ENCODE peak calls at places on chromosomes 11 and 22, in ten cellular contexts. E, H, V, U, D, R, Q, C, F and K are unnamed samples.

GRCh38 chr11:126544311-126545056 is 189.0 kb downstream of the ST3GAL4 start:
- DNase-seq in E (peak), H (no peak), V (no peak), U (no peak), D (no peak), R (no peak), Q (no peak), C (peak), F (no peak), K (peak)

GRCh38 chr11:120574881-120575280 is 63.3 kb downstream of the GRIK4 start:
- DNase-seq in E (no peak), H (no peak), V (no peak), U (peak), D (no peak), R (no peak), Q (no peak), C (peak), F (no peak), K (no peak)

GRCh38 chr22:23754220-23754919 is at the start of gene VPREB3:
- DNase-seq in E (no peak), H (no peak), V (no peak), U (no peak), D (no peak), R (no peak), Q (no peak), C (no peak), F (no peak), K (no peak)

GRCh38 chr11:117752721-117753237 is 44.2 kb downstream of the DSCAML1 start:
- DNase-seq in E (no peak), H (no peak), V (no peak), U (no peak), D (no peak), R (no peak), Q (no peak), C (peak), F (no peak), K (no peak)

GRCh38 chr22:49688516-49689254 is 139.0 kb downstream of the BRD1 start:
- DNase-seq in E (no peak), H (no peak), V (no peak), U (no peak), D (no peak), R (no peak), Q (no peak), C (no peak), F (no peak), K (no peak)

GRCh38 chr11:44398266-44399045 is 88.5 kb upstream of the ALX4 start:
- DNase-seq in E (no peak), H (no peak), V (peak), U (no peak), D (no peak), R (no peak), Q (no peak), C (no peak), F (no peak), K (no peak)

GRCh38 chr22:43643362-43643761 is 168.7 kb downstream of the EFCAB6 start:
- DNase-seq in E (no peak), H (no peak), V (no peak), U (no peak), D (no peak), R (no peak), Q (no peak), C (no peak), F (no peak), K (no peak)

GRCh38 chr11:10878408-10879214 is 20.8 kb upstream of the ZBED5 start:
- DNase-seq in E (peak), H (no peak), V (no peak), U (no peak), D (no peak), R (no peak), Q (peak), C (no peak), F (peak), K (peak)

GRCh38 chr22:35418726-35419125 is 18.8 kb downstream of the MCM5 start:
- DNase-seq in E (no peak), H (no peak), V (no peak), U (no peak), D (no peak), R (no peak), Q (no peak), C (no peak), F (no peak), K (no peak)

GRCh38 chr11:93017821-93018690 is 48.6 kb downstream of the MTNR1B start:
- DNase-seq in E (no peak), H (no peak), V (no peak), U (no peak), D (no peak), R (no peak), Q (no peak), C (no peak), F (no peak), K (peak)

GRCh38 chr22:39356464-39356863 is 6.7 kb downstream of the SYNGR1 start:
- DNase-seq in E (no peak), H (no peak), V (no peak), U (no peak), D (no peak), R (no peak), Q (no peak), C (no peak), F (no peak), K (no peak)

GRCh38 chr11:70933986-70934583 is 318.3 kb downstream of the SHANK2 start:
- DNase-seq in E (no peak), H (no peak), V (no peak), U (peak), D (no peak), R (no peak), Q (no peak), C (no peak), F (no peak), K (no peak)

GRCh38 chr11:59818572-59818971 is 8.0 kb upstream of the MRPL16 start:
- DNase-seq in E (no peak), H (no peak), V (no peak), U (no peak), D (no peak), R (no peak), Q (no peak), C (no peak), F (no peak), K (no peak)

DNA sequence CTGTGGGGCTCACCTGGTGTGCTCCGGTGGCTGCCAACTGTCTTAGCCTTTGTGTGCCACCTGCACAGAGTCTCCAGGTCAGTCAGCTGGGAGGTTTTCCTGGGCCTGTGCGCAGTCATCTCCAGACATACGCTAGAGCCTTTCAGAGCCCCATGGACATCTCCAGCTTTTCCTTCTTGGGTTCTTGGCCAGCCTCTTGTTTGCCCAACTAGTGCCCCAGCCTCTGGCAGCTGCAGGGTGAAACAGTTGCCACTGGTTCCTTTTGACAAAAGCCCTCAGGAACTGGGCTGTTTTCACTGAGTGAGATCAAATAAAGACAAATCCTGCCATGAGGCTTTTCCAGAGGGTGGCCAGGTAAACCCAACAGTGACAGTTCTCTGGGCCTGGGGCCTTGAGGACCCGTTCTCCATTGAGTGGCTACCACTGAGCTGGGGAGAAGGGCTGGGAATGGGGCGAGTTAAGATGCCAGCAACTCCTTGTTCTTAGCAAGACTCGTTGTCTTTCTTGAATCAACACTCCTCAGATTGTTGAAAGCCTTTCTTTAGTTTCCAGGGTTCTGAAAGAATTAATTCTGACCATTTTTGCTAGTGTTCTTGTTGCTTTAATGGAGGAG is 16.7 kb upstream of the RANBP1 start:
- DNase-seq in E (no peak), H (no peak), V (no peak), U (peak), D (no peak), R (no peak), Q (no peak), C (no peak), F (no peak), K (no peak)
- H3K27ac ChIP-seq in E (no peak), H (no peak), V (no peak), U (no peak), D (no peak), R (peak), Q (no peak), C (no peak), F (peak), K (no peak)

DNA sequence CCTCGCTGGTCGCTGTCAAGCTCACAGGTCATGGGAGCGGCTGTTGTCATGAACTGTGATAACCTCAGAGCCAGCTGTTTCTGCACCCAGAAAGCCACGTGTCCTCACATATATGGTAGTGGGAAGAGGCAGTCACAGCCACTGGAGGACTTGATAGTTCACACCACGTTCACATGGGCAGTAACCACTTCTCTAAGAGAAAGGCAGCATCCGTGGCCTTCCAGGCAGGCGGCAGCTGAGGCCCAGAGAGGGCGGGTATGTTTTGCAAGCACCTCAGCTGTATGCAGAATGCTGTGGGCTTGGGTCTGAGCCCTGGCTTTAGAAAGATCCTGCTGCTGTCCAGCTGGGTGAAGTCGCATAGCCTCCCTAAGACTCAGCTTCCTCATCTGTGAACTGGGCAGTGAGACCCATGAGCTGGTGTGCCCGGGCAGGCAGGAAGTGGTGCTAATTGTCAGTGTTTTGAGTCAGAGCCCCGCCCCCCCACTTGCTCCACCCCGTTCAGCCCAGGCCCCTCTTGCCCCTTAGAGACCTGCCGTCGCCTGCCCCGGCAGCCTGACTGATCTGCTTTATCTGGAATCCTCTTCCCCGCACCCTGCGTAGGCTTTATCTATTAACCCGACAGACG is 13.3 kb downstream of the TTC38 start:
- DNase-seq in E (no peak), H (peak), V (no peak), U (no peak), D (peak), R (no peak), Q (no peak), C (peak), F (no peak), K (no peak)
- H3K27ac ChIP-seq in E (no peak), H (no peak), V (no peak), U (no peak), D (peak), R (peak), Q (no peak), C (no peak), F (no peak), K (no peak)

GRCh38 chr22:29308791-29309262 is 2.4 kb downstream of the GAS2L1 start:
- DNase-seq in E (peak), H (no peak), V (no peak), U (no peak), D (no peak), R (peak), Q (peak), C (peak), F (no peak), K (peak)

GRCh38 chr22:29306830-29307657 is 594 bp downstream of the GAS2L1 start:
- DNase-seq in E (peak), H (peak), V (no peak), U (peak), D (no peak), R (peak), Q (peak), C (peak), F (no peak), K (peak)

GRCh38 chr22:29307658-29308147 is 1.3 kb downstream of the GAS2L1 start:
- DNase-seq in E (no peak), H (no peak), V (no peak), U (no peak), D (no peak), R (no peak), Q (no peak), C (peak), F (no peak), K (peak)

GRCh38 chr22:29309332-29310064 is 3.0 kb downstream of the GAS2L1 start:
- DNase-seq in E (no peak), H (no peak), V (no peak), U (peak), D (no peak), R (no peak), Q (peak), C (peak), F (no peak), K (no peak)

DNA sequence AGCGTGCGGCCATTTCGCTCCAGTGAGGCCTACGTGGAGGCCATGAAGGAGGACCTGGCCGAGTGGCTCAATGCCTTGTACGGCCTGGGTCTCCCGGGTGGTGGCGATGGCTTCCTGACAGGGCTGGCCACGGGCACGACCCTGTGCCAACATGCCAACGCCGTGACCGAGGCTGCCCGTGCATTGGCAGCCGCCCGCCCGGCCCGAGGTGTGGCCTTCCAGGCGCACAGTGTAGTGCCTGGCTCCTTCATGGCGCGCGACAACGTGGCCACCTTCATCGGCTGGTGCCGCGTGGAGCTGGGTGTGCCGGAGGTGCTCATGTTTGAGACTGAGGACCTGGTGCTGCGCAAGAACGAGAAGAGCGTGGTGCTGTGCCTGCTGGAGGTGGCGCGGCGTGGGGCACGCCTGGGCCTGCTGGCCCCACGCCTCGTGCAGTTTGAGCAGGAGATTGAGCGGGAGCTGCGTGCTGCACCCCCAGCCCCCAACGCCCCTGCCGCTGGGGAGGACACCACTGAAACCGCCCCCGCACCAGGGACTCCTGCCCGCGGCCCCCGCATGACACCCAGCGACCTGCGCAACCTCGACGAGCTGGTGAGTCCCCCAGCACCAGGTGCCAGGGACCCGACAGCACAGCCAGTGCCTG is 1.8 kb downstream of the GAS2L1 start:
- DNase-seq in E (no peak), H (no peak), V (no peak), U (peak), D (no peak), R (no peak), Q (no peak), C (peak), F (no peak), K (no peak)
- H3K27ac ChIP-seq in E (no peak), H (peak), V (no peak), U (no peak), D (no peak), R (peak), Q (no peak), C (peak), F (no peak), K (no peak)

GRCh38 chr11:72920001-72920400 is 105.8 kb downstream of the ATG16L2 start:
- DNase-seq in E (no peak), H (no peak), V (no peak), U (no peak), D (no peak), R (no peak), Q (no peak), C (no peak), F (no peak), K (no peak)
- H3K27ac ChIP-seq in E (no peak), H (no peak), V (no peak), U (no peak), D (no peak), R (no peak), Q (no peak), C (no peak), F (no peak), K (no peak)

DNA sequence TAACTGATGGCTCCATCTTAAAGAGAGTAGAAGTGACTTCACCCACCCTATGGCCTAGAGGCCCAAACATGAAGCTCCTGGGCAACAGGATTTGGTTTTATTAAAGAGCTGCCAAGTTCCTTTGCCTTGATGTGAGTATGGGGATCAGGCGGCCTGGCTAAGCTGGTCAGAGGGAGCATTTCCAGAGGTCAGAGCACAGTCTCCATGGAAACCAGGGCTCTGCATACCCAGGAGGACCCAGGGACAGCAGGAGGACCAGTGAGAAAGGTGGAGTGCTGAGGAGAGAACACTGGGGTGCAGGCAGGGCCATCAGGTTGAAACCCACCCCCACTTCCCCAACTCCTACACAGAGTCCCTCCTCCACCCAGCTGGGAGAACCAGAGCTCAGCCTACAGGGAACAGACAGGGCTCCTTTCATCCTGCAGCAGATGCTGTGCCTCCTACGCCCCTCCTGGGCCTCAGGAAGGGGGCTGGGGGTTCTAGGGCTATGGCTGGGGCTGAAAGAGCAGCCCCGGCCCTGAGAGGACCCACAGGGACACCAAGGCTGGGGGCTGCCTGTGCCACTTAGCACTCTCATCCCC is 13.9 kb upstream of the P2RY6 start:
- DNase-seq in E (no peak), H (no peak), V (peak), U (peak), D (no peak), R (no peak), Q (no peak), C (no peak), F (no peak), K (no peak)
- H3K27ac ChIP-seq in E (peak), H (peak), V (peak), U (peak), D (no peak), R (no peak), Q (peak), C (peak), F (no peak), K (no peak)

GRCh38 chr11:46296520-46297448 is 19.3 kb downstream of the CREB3L1 start:
- DNase-seq in E (peak), H (no peak), V (peak), U (peak), D (no peak), R (no peak), Q (peak), C (peak), F (no peak), K (peak)

GRCh38 chr11:46293616-46294015 is 16.2 kb downstream of the CREB3L1 start:
- DNase-seq in E (peak), H (no peak), V (no peak), U (no peak), D (no peak), R (no peak), Q (peak), C (no peak), F (no peak), K (no peak)

GRCh38 chr11:46295996-46296519 is 18.6 kb downstream of the CREB3L1 start:
- DNase-seq in E (no peak), H (no peak), V (no peak), U (no peak), D (no peak), R (no peak), Q (no peak), C (no peak), F (no peak), K (no peak)

GRCh38 chr11:46294365-46295309 is 17.2 kb downstream of the CREB3L1 start:
- DNase-seq in E (peak), H (no peak), V (peak), U (no peak), D (no peak), R (no peak), Q (peak), C (peak), F (no peak), K (no peak)

GRCh38 chr11:46295312-46295995 is 18.0 kb downstream of the CREB3L1 start:
- DNase-seq in E (peak), H (peak), V (peak), U (peak), D (peak), R (peak), Q (peak), C (peak), F (peak), K (no peak)
- H3K27ac ChIP-seq in E (peak), H (no peak), V (peak), U (no peak), D (no peak), R (peak), Q (peak), C (peak), F (peak), K (no peak)

GRCh38 chr11:22432331-22433065 is 94.3 kb downstream of the SLC17A6 start:
- DNase-seq in E (peak), H (no peak), V (no peak), U (no peak), D (no peak), R (no peak), Q (no peak), C (no peak), F (peak), K (no peak)

GRCh38 chr11:22433066-22433450 is 94.9 kb downstream of the SLC17A6 start:
- DNase-seq in E (no peak), H (no peak), V (no peak), U (no peak), D (no peak), R (no peak), Q (no peak), C (no peak), F (no peak), K (peak)

GRCh38 chr11:22431074-22431473 is 92.9 kb downstream of the SLC17A6 start:
- DNase-seq in E (no peak), H (no peak), V (no peak), U (no peak), D (no peak), R (no peak), Q (no peak), C (no peak), F (no peak), K (no peak)

GRCh38 chr11:22430286-22430685 is 92.1 kb downstream of the SLC17A6 start:
- DNase-seq in E (no peak), H (no peak), V (no peak), U (no peak), D (no peak), R (no peak), Q (no peak), C (no peak), F (no peak), K (no peak)

DNA sequence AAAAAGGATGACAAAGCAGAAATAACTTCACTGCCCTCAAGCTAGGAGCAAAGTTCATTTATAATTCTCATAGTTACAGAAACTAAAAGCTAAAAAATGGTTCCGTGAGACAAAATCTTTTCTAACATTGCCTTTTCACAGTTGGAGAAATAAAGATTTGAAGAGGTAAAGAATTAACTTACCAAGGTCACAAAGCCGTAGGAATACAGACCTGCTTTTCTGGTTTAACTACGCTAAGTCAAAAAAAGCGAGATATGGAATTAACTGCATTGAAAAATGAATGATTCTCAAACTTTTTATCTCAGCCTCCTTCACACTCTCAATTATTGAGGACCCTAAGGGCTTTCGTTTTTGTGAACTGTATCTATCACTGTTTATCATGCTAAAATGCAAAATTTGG is 95.3 kb downstream of the SLC17A6 start:
- DNase-seq in E (no peak), H (no peak), V (no peak), U (no peak), D (no peak), R (no peak), Q (no peak), C (no peak), F (no peak), K (no peak)
- H3K27ac ChIP-seq in E (no peak), H (no peak), V (no peak), U (no peak), D (no peak), R (no peak), Q (no peak), C (no peak), F (no peak), K (no peak)

DNA sequence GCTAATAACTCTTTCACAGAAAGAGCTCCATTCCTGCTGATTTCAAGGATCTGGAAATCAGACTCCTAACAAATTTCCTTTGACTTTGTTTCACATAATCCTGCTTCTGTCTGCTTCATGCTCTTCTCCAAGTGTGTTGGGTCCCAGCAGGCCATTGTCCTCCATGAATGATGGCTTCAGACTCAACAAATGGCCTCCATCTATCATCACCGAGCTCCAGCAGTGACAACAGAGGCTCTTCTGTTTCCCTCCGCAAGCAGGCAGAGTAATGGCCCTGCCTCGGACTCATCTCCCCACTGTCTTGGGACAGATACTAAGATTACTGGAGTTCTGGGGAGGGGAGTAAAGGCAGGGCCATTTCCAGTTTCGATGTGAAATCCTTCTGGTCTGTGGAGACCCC is 127.3 kb downstream of the TENM4 start:
- DNase-seq in E (no peak), H (no peak), V (no peak), U (no peak), D (no peak), R (no peak), Q (no peak), C (no peak), F (no peak), K (no peak)
- H3K27ac ChIP-seq in E (no peak), H (no peak), V (no peak), U (no peak), D (no peak), R (no peak), Q (no peak), C (no peak), F (no peak), K (no peak)